ENCODE peak calls at places on chromosomes 4 and X, in five cellular contexts. L is transverse colon, T is BJ, V is RWPE2, B is astrocyte of the spinal cord. I is an unnamed sample.

GRCh38 chr4:20376070-20376469 is 124.4 kb downstream of the SLIT2 start:
- DNase-seq in L (no peak), T (no peak), V (no peak), B (no peak), I (no peak)

GRCh38 chr4:162952232-162952631 is 214.5 kb downstream of the NAF1 start:
- DNase-seq in L (no peak), T (no peak), V (no peak), B (peak), I (no peak)

GRCh38 chr4:99875073-99875472 is 19.2 kb downstream of the LAMTOR3 start:
- DNase-seq in L (no peak), T (no peak), V (no peak), B (no peak), I (no peak)

GRCh38 chrX:2325076-2325784 is 175.5 kb downstream of the DHRSX start:
- DNase-seq in L (peak), T (no peak), V (no peak), B (peak), I (no peak)

GRCh38 chrX:12865359-12865758 is 1.5 kb upstream of the TLR7 start:
- DNase-seq in L (no peak), T (no peak), V (no peak), B (no peak), I (no peak)

GRCh38 chr4:140100771-140101170 is 53.2 kb downstream of the MAML3 start:
- DNase-seq in L (no peak), T (no peak), V (no peak), B (peak), I (no peak)

GRCh38 chr4:128380306-128380705 is 92.7 kb upstream of the PGRMC2 start:
- DNase-seq in L (no peak), T (no peak), V (no peak), B (no peak), I (no peak)

GRCh38 chr4:148263127-148263526 is 179.1 kb downstream of the NR3C2 start:
- DNase-seq in L (no peak), T (no peak), V (no peak), B (no peak), I (no peak)

GRCh38 chrX:11968470-11968869 is 169.8 kb upstream of the FRMPD4 start:
- DNase-seq in L (no peak), T (no peak), V (no peak), B (no peak), I (no peak)

GRCh38 chrX:119190736-119191282 is 45.3 kb upstream of the PGRMC1 start:
- DNase-seq in L (no peak), T (no peak), V (no peak), B (no peak), I (no peak)

GRCh38 chr4:138702471-138702870 is 313.1 kb upstream of the NOCT start:
- DNase-seq in L (no peak), T (no peak), V (no peak), B (no peak), I (no peak)

GRCh38 chr4:137664055-137664405 is 131.7 kb upstream of the PCDH18 start:
- DNase-seq in L (no peak), T (peak), V (no peak), B (peak), I (no peak)

GRCh38 chr4:86670739-86671138 is 76.6 kb downstream of the PTPN13 start:
- DNase-seq in L (no peak), T (peak), V (no peak), B (peak), I (no peak)

GRCh38 chrX:68997461-68997860 is 167.8 kb downstream of the PJA1 start:
- DNase-seq in L (no peak), T (no peak), V (no peak), B (no peak), I (no peak)

GRCh38 chrX:83469551-83469950 is 38.5 kb upstream of the POU3F4 start:
- DNase-seq in L (peak), T (no peak), V (no peak), B (peak), I (no peak)
- TF ChIP-seq CTCF in L (no peak), T (no peak), V (peak), B (peak), I (peak)

DNA sequence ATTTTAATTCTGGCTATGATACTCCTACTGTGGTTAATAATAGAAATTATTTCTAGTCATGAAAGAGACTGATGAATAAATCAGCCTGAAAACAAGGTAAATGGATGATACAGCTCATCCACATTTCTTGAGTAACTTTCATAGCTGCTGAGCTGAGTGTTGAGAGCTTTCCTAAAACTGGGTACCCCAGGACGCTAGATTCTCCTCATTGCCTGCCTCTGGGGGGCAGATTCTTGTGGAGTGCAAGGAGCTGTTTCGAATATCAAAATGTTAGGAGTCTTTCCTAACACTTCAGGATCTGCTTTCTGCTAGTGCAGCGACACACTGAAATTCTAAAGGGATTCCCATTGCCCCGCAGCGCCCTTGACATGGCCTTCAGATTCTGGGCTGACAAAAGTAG is 2.1 kb downstream of the MND1 start:
- DNase-seq in L (no peak), T (no peak), V (no peak), B (no peak), I (no peak)
- TF ChIP-seq CTCF in L (no peak), T (no peak), V (no peak), B (peak), I (peak)

GRCh38 chr4:172207258-172207657 is 394.1 kb downstream of the GALNTL6 start:
- DNase-seq in L (no peak), T (no peak), V (no peak), B (no peak), I (no peak)

GRCh38 chr4:172202480-172203076 is 389.4 kb downstream of the GALNTL6 start:
- DNase-seq in L (no peak), T (peak), V (no peak), B (peak), I (no peak)
- TF ChIP-seq CTCF in L (peak), T (peak), V (peak), B (peak), I (peak)

DNA sequence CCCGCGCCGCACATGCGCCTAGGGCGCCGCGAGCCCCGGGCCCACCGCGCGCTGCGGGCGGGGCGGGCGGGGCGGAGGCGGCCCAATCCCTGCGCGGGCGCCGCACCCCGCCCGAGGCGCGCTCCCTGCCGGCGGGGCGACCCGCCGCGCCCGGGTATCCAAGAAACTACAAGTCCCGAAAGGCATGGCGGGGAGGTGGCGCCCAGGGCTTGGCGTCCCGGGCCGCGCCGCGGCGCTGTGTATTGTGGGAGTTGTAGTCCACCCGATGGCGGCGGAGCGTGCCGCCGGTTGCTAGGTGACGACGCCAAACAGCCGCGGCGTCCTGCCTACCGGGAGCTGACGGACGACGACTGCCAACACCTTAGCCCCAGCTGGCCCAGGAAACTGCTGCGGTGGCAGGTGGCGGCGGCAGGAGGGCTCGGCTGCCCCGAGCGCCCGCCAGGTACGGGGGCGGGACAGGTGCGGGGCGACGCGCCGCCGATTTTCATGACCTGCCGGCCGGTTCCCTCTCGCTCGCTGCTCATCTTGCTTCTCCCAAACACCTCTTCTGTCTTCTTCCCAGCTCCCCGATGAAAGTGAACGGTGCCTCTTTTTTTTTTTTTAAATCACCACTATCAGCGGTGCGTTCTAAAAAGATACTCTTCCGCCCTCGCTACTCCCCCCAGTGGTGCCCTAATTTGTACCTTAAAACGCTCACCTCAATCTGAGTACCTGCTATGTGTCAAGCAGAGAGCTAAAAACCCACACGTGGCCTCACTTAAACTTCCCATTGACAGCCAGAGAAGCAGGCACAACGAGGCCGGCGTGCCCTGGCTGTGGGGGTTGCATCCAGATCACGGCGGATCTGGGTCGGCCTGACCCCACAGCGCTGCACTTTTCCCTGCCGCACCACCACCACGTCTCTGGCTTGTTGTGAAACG is at the start of gene CFAP99:
- DNase-seq in L (peak), T (peak), V (peak), B (peak), I (peak)
- TF ChIP-seq CTCF in L (peak), T (peak), V (peak), B (peak), I (peak)

GRCh38 chr4:133483600-133484246 is 334.6 kb downstream of the PCDH10 start:
- DNase-seq in L (no peak), T (peak), V (no peak), B (peak), I (no peak)
- TF ChIP-seq CTCF in L (no peak), T (peak), V (peak), B (peak), I (peak)

GRCh38 chr4:40923326-40924095 is 173.8 kb downstream of the NSUN7 start:
- DNase-seq in L (no peak), T (no peak), V (no peak), B (no peak), I (no peak)
- TF ChIP-seq CTCF in L (no peak), T (no peak), V (no peak), B (peak), I (no peak)